ENCODE peak calls at places on chromosomes 7 and 10, in nine cellular contexts. One of them, this sample, is unnamed.

GRCh38 chr10:90289037-90289436 is 568.8 kb downstream of the HTR7 start:
- ATAC-seq in memory B cell: no peak
- ATAC-seq in activated T-cell treated with anti-CD3 and anti-CD28 coated beads, Interleukin-2, amount 50 U/mL, for 72 hours: no peak
- ATAC-seq in GM12878: peak
- ATAC-seq in right cardiac atrium: no peak
- ATAC-seq in heart left ventricle: peak
- ATAC-seq in left cardiac atrium: no peak
- ATAC-seq in sciatic nerve: peak
- ATAC-seq in lower lobe of right lung: no peak
- ATAC-seq in this sample: no peak

GRCh38 chr10:79380125-79380917 is 33.1 kb downstream of the PPIF start:
- ATAC-seq in GM12878: no peak
- ATAC-seq in memory B cell: no peak
- ATAC-seq in lower lobe of right lung: peak
- ATAC-seq in left cardiac atrium: peak
- ATAC-seq in sciatic nerve: peak
- ATAC-seq in right cardiac atrium: peak
- ATAC-seq in activated T-cell treated with anti-CD3 and anti-CD28 coated beads, Interleukin-2, amount 50 U/mL, for 72 hours: no peak
- ATAC-seq in heart left ventricle: peak
- ATAC-seq in this sample: no peak

GRCh38 chr7:105020926-105021325 is 6.9 kb downstream of the KMT2E start:
- ATAC-seq in sciatic nerve: peak
- ATAC-seq in memory B cell: peak
- ATAC-seq in left cardiac atrium: no peak
- ATAC-seq in heart left ventricle: no peak
- ATAC-seq in GM12878: peak
- ATAC-seq in right cardiac atrium: no peak
- ATAC-seq in activated T-cell treated with anti-CD3 and anti-CD28 coated beads, Interleukin-2, amount 50 U/mL, for 72 hours: no peak
- ATAC-seq in lower lobe of right lung: no peak
- ATAC-seq in this sample: no peak

GRCh38 chr7:116495737-116496136 is 3.8 kb upstream of the CAV2 start:
- ATAC-seq in memory B cell: no peak
- ATAC-seq in activated T-cell treated with anti-CD3 and anti-CD28 coated beads, Interleukin-2, amount 50 U/mL, for 72 hours: no peak
- ATAC-seq in GM12878: no peak
- ATAC-seq in right cardiac atrium: no peak
- ATAC-seq in left cardiac atrium: no peak
- ATAC-seq in sciatic nerve: no peak
- ATAC-seq in lower lobe of right lung: no peak
- ATAC-seq in heart left ventricle: no peak
- ATAC-seq in this sample: no peak

GRCh38 chr10:119335671-119336353 is 128.4 kb downstream of the GRK5 start:
- ATAC-seq in right cardiac atrium: peak
- ATAC-seq in memory B cell: no peak
- ATAC-seq in left cardiac atrium: peak
- ATAC-seq in GM12878: no peak
- ATAC-seq in lower lobe of right lung: peak
- ATAC-seq in sciatic nerve: peak
- ATAC-seq in activated T-cell treated with anti-CD3 and anti-CD28 coated beads, Interleukin-2, amount 50 U/mL, for 72 hours: no peak
- ATAC-seq in heart left ventricle: peak
- ATAC-seq in this sample: no peak

GRCh38 chr10:61164458-61165160 is 220.6 kb upstream of the RHOBTB1 start:
- ATAC-seq in right cardiac atrium: peak
- ATAC-seq in heart left ventricle: peak
- ATAC-seq in activated T-cell treated with anti-CD3 and anti-CD28 coated beads, Interleukin-2, amount 50 U/mL, for 72 hours: no peak
- ATAC-seq in left cardiac atrium: peak
- ATAC-seq in sciatic nerve: peak
- ATAC-seq in memory B cell: no peak
- ATAC-seq in lower lobe of right lung: peak
- ATAC-seq in GM12878: no peak
- ATAC-seq in this sample: peak

GRCh38 chr10:7776777-7777176 is 11.0 kb downstream of the KIN start:
- ATAC-seq in memory B cell: no peak
- ATAC-seq in heart left ventricle: no peak
- ATAC-seq in sciatic nerve: no peak
- ATAC-seq in lower lobe of right lung: no peak
- ATAC-seq in activated T-cell treated with anti-CD3 and anti-CD28 coated beads, Interleukin-2, amount 50 U/mL, for 72 hours: no peak
- ATAC-seq in GM12878: no peak
- ATAC-seq in right cardiac atrium: no peak
- ATAC-seq in left cardiac atrium: no peak
- ATAC-seq in this sample: no peak

GRCh38 chr7:1059200-1060091 is 15.1 kb downstream of the GPR146 start:
- ATAC-seq in memory B cell: peak
- ATAC-seq in activated T-cell treated with anti-CD3 and anti-CD28 coated beads, Interleukin-2, amount 50 U/mL, for 72 hours: peak
- ATAC-seq in sciatic nerve: peak
- ATAC-seq in GM12878: peak
- ATAC-seq in right cardiac atrium: peak
- ATAC-seq in heart left ventricle: peak
- ATAC-seq in lower lobe of right lung: peak
- ATAC-seq in left cardiac atrium: peak
- ATAC-seq in this sample: peak

GRCh38 chr10:92822060-92822634 is 26.2 kb upstream of the EXOC6 start:
- ATAC-seq in activated T-cell treated with anti-CD3 and anti-CD28 coated beads, Interleukin-2, amount 50 U/mL, for 72 hours: no peak
- ATAC-seq in left cardiac atrium: peak
- ATAC-seq in right cardiac atrium: peak
- ATAC-seq in heart left ventricle: peak
- ATAC-seq in lower lobe of right lung: no peak
- ATAC-seq in GM12878: peak
- ATAC-seq in sciatic nerve: peak
- ATAC-seq in memory B cell: no peak
- ATAC-seq in this sample: peak

GRCh38 chr10:129914960-129915359 is 49.1 kb downstream of the EBF3 start:
- ATAC-seq in heart left ventricle: no peak
- ATAC-seq in memory B cell: no peak
- ATAC-seq in GM12878: no peak
- ATAC-seq in activated T-cell treated with anti-CD3 and anti-CD28 coated beads, Interleukin-2, amount 50 U/mL, for 72 hours: no peak
- ATAC-seq in sciatic nerve: no peak
- ATAC-seq in right cardiac atrium: no peak
- ATAC-seq in left cardiac atrium: no peak
- ATAC-seq in lower lobe of right lung: no peak
- ATAC-seq in this sample: no peak

GRCh38 chr10:129174167-129175014 is 292.6 kb upstream of the MGMT start:
- ATAC-seq in GM12878: no peak
- ATAC-seq in memory B cell: no peak
- ATAC-seq in heart left ventricle: no peak
- ATAC-seq in right cardiac atrium: no peak
- ATAC-seq in activated T-cell treated with anti-CD3 and anti-CD28 coated beads, Interleukin-2, amount 50 U/mL, for 72 hours: no peak
- ATAC-seq in left cardiac atrium: no peak
- ATAC-seq in sciatic nerve: peak
- ATAC-seq in lower lobe of right lung: no peak
- ATAC-seq in this sample: no peak

GRCh38 chr10:103859161-103860141 is 4.1 kb upstream of the SH3PXD2A start:
- ATAC-seq in GM12878: peak
- ATAC-seq in memory B cell: peak
- ATAC-seq in heart left ventricle: peak
- ATAC-seq in lower lobe of right lung: peak
- ATAC-seq in activated T-cell treated with anti-CD3 and anti-CD28 coated beads, Interleukin-2, amount 50 U/mL, for 72 hours: peak
- ATAC-seq in sciatic nerve: peak
- ATAC-seq in left cardiac atrium: peak
- ATAC-seq in right cardiac atrium: peak
- ATAC-seq in this sample: peak

GRCh38 chr10:95867866-95868265 is 39.9 kb upstream of the CC2D2B start:
- ATAC-seq in memory B cell: no peak
- ATAC-seq in activated T-cell treated with anti-CD3 and anti-CD28 coated beads, Interleukin-2, amount 50 U/mL, for 72 hours: no peak
- ATAC-seq in left cardiac atrium: no peak
- ATAC-seq in right cardiac atrium: no peak
- ATAC-seq in sciatic nerve: no peak
- ATAC-seq in heart left ventricle: no peak
- ATAC-seq in lower lobe of right lung: no peak
- ATAC-seq in GM12878: no peak
- ATAC-seq in this sample: no peak

GRCh38 chr10:20085115-20085514 is 268.9 kb downstream of the PLXDC2 start:
- ATAC-seq in sciatic nerve: no peak
- ATAC-seq in heart left ventricle: peak
- ATAC-seq in lower lobe of right lung: no peak
- ATAC-seq in activated T-cell treated with anti-CD3 and anti-CD28 coated beads, Interleukin-2, amount 50 U/mL, for 72 hours: no peak
- ATAC-seq in right cardiac atrium: no peak
- ATAC-seq in memory B cell: no peak
- ATAC-seq in left cardiac atrium: no peak
- ATAC-seq in GM12878: no peak
- ATAC-seq in this sample: no peak

GRCh38 chr7:25481891-25482290 is 253.6 kb upstream of the NPVF start:
- ATAC-seq in activated T-cell treated with anti-CD3 and anti-CD28 coated beads, Interleukin-2, amount 50 U/mL, for 72 hours: no peak
- ATAC-seq in right cardiac atrium: peak
- ATAC-seq in heart left ventricle: no peak
- ATAC-seq in GM12878: no peak
- ATAC-seq in left cardiac atrium: no peak
- ATAC-seq in lower lobe of right lung: no peak
- ATAC-seq in sciatic nerve: peak
- ATAC-seq in memory B cell: no peak
- ATAC-seq in this sample: no peak

GRCh38 chr7:30521532-30521931 is 16.9 kb upstream of the GGCT start:
- ATAC-seq in activated T-cell treated with anti-CD3 and anti-CD28 coated beads, Interleukin-2, amount 50 U/mL, for 72 hours: peak
- ATAC-seq in GM12878: no peak
- ATAC-seq in heart left ventricle: peak
- ATAC-seq in sciatic nerve: peak
- ATAC-seq in right cardiac atrium: peak
- ATAC-seq in memory B cell: no peak
- ATAC-seq in lower lobe of right lung: peak
- ATAC-seq in left cardiac atrium: peak
- ATAC-seq in this sample: peak

GRCh38 chr10:53361936-53362335 is 589.4 kb upstream of the MBL2 start:
- ATAC-seq in activated T-cell treated with anti-CD3 and anti-CD28 coated beads, Interleukin-2, amount 50 U/mL, for 72 hours: no peak
- ATAC-seq in left cardiac atrium: no peak
- ATAC-seq in lower lobe of right lung: no peak
- ATAC-seq in memory B cell: no peak
- ATAC-seq in right cardiac atrium: no peak
- ATAC-seq in GM12878: no peak
- ATAC-seq in heart left ventricle: no peak
- ATAC-seq in sciatic nerve: no peak
- ATAC-seq in this sample: no peak

GRCh38 chr7:125061776-125062397 is 132.3 kb upstream of the POT1 start:
- ATAC-seq in GM12878: peak
- ATAC-seq in lower lobe of right lung: no peak
- ATAC-seq in sciatic nerve: no peak
- ATAC-seq in memory B cell: peak
- ATAC-seq in heart left ventricle: no peak
- ATAC-seq in left cardiac atrium: no peak
- ATAC-seq in activated T-cell treated with anti-CD3 and anti-CD28 coated beads, Interleukin-2, amount 50 U/mL, for 72 hours: peak
- ATAC-seq in right cardiac atrium: peak
- ATAC-seq in this sample: peak

GRCh38 chr10:22643696-22644621 is 70.4 kb downstream of the PIP4K2A start:
- ATAC-seq in lower lobe of right lung: no peak
- ATAC-seq in heart left ventricle: no peak
- ATAC-seq in memory B cell: no peak
- ATAC-seq in right cardiac atrium: no peak
- ATAC-seq in left cardiac atrium: no peak
- ATAC-seq in activated T-cell treated with anti-CD3 and anti-CD28 coated beads, Interleukin-2, amount 50 U/mL, for 72 hours: no peak
- ATAC-seq in sciatic nerve: no peak
- ATAC-seq in GM12878: no peak
- ATAC-seq in this sample: no peak

GRCh38 chr7:129864042-129864441 is 88.7 kb downstream of the UBE2H start:
- ATAC-seq in activated T-cell treated with anti-CD3 and anti-CD28 coated beads, Interleukin-2, amount 50 U/mL, for 72 hours: no peak
- ATAC-seq in lower lobe of right lung: peak
- ATAC-seq in GM12878: no peak
- ATAC-seq in memory B cell: no peak
- ATAC-seq in left cardiac atrium: peak
- ATAC-seq in right cardiac atrium: peak
- ATAC-seq in sciatic nerve: peak
- ATAC-seq in heart left ventricle: peak
- ATAC-seq in this sample: no peak